ENCODE peak calls at places on chromosome 16, in eight cellular contexts. L is OCI-LY7, A is IMR-90, M is cardiac muscle cell, N is MG63, S is uterus, G is bronchial epithelial cell, P is keratinocyte. T is an unnamed sample. For H3K36me3, the result is how much of the 10 kb centered on the place peaks cover.

GRCh38 chr16:86011532-86011931 is 112.6 kb downstream of the IRF8 start:
- DNase-seq in A (no peak), M (no peak), N (no peak), S (no peak), P (no peak), G (no peak), L (no peak), T (no peak)

GRCh38 chr16:391885-392335 is 5.1 kb upstream of the NME4 start:
- DNase-seq in L (peak), A (peak), G (peak), N (peak), P (peak), S (peak), M (peak), T (peak)

GRCh38 chr16:61480250-61480649 is 556.0 kb downstream of the CDH8 start:
- DNase-seq in S (no peak), G (no peak), L (no peak), N (no peak), M (no peak), P (no peak), A (no peak), T (no peak)

GRCh38 chr16:58352690-58353089 is 39.6 kb upstream of the GINS3 start:
- DNase-seq in A (no peak), N (no peak), L (no peak), M (no peak), P (no peak), S (no peak), G (no peak), T (no peak)

GRCh38 chr16:87076950-87077749 is 240.0 kb downstream of the C16orf95 start:
- DNase-seq in P (peak), L (peak), N (peak), M (peak), G (peak), S (no peak), A (peak), T (no peak)

GRCh38 chr16:14302031-14302398 is 230.9 kb downstream of the MRTFB start:
- DNase-seq in P (no peak), A (peak), M (peak), G (peak), L (peak), S (peak), N (peak), T (no peak)

GRCh38 chr16:49557070-49557446 is 183.5 kb downstream of the C16orf78 start:
- DNase-seq in A (no peak), G (no peak), N (no peak), L (no peak), M (peak), S (no peak), P (no peak), T (no peak)

GRCh38 chr16:1983544-1984346 is at the start of gene GFER:
- DNase-seq in G (peak), P (no peak), L (peak), N (peak), A (peak), S (peak), M (peak), T (peak)

GRCh38 chr16:3861808-3862451 is 18.6 kb downstream of the CREBBP start:
- DNase-seq in A (peak), L (no peak), N (peak), S (no peak), G (no peak), M (peak), P (no peak), T (no peak)

GRCh38 chr16:49012961-49013726 is 268.5 kb downstream of the CBLN1 start:
- DNase-seq in M (no peak), A (no peak), S (peak), L (no peak), N (peak), P (no peak), G (no peak), T (no peak)

GRCh38 chr16:56029026-56029425 is 153.9 kb upstream of the CES5A start:
- DNase-seq in L (no peak), N (no peak), P (no peak), G (no peak), S (no peak), A (no peak), M (no peak), T (no peak)

GRCh38 chr16:28090646-28091377 is 27.3 kb upstream of the GSG1L start:
- DNase-seq in L (no peak), M (no peak), P (no peak), G (peak), A (peak), N (no peak), S (no peak), T (no peak)

GRCh38 chr16:49817754-49818507 is 38.0 kb downstream of the ZNF423 start:
- DNase-seq in G (no peak), A (no peak), P (no peak), M (no peak), S (no peak), N (no peak), L (no peak), T (no peak)

GRCh38 chr16:9258423-9259051 is 167.1 kb downstream of the HAPSTR1 start:
- DNase-seq in P (no peak), G (peak), A (peak), S (no peak), N (peak), L (peak), M (peak), T (no peak)

GRCh38 chr16:17299790-17300189 is 171.0 kb downstream of the XYLT1 start:
- DNase-seq in M (peak), L (no peak), N (no peak), G (no peak), S (no peak), P (no peak), A (no peak), T (no peak)

GRCh38 chr16:2009791-2010510 is at the start of gene ZNF598:
- DNase-seq in N (peak), A (peak), P (no peak), M (peak), S (peak), G (peak), L (peak), T (peak)

GRCh38 chr16:27070776-27071175 is 4.0 kb downstream of the C16orf82 start:
- DNase-seq in P (no peak), N (no peak), M (no peak), G (no peak), L (no peak), S (no peak), A (no peak), T (no peak)

GRCh38 chr16:83969771-83970429 is 1.9 kb downstream of the NECAB2 start:
- DNase-seq in A (no peak), M (no peak), L (no peak), G (no peak), P (no peak), S (no peak), N (no peak), T (no peak)

GRCh38 chr16:8849411-8850011 is 19.3 kb downstream of the CARHSP1 start:
- DNase-seq in L (no peak), A (no peak), N (no peak), M (no peak), S (peak), P (no peak), G (no peak), T (no peak)

GRCh38 chr16:14490281-14490680 is 139.8 kb downstream of the PARN start:
- DNase-seq in S (no peak), G (no peak), A (no peak), N (no peak), L (no peak), M (no peak), P (no peak), T (no peak)

GRCh38 chr16:424033-424622 is 1.3 kb upstream of the RAB11FIP3 start:
- DNase-seq in L (no peak), S (peak), N (peak), G (peak), M (no peak), A (peak), P (peak), T (no peak)

GRCh38 chr16:3356118-3356517 is 429 bp downstream of the OR2C1 start:
- DNase-seq in L (no peak), S (no peak), N (no peak), P (no peak), G (no peak), M (no peak), A (no peak), T (no peak)

GRCh38 chr16:26709175-26709574 is 357.6 kb upstream of the C16orf82 start:
- DNase-seq in N (no peak), G (no peak), A (no peak), M (no peak), P (no peak), L (peak), S (no peak), T (no peak)

GRCh38 chr16:75446416-75446815 is 13.1 kb upstream of the CFDP1 start:
- DNase-seq in P (no peak), M (no peak), N (no peak), L (no peak), G (no peak), S (no peak), A (no peak), T (no peak)

GRCh38 chr16:87127061-87127765 is 190.0 kb downstream of the C16orf95 start:
- DNase-seq in M (no peak), P (no peak), L (no peak), A (peak), G (no peak), N (no peak), S (no peak), T (no peak)

GRCh38 chr16:28321700-28322411 is 29.5 kb downstream of the SBK1 start:
- DNase-seq in S (no peak), M (peak), N (peak), L (peak), A (peak), G (peak), P (no peak), T (peak)

GRCh38 chr16:67145746-67146145 is 5.1 kb downstream of the B3GNT9 start:
- DNase-seq in A (no peak), S (no peak), P (no peak), M (no peak), L (no peak), G (no peak), N (no peak), T (no peak)
- H3K36me3 ChIP-seq in A (half or more), S (under half), P (half or more), M (under half), L (half or more), G (under half), N (under half), T (under half)

GRCh38 chr16:89297156-89297869 is 79.8 kb downstream of the ZNF778 start:
- DNase-seq in N (no peak), A (no peak), G (no peak), S (no peak), L (no peak), M (no peak), P (no peak), T (no peak)
- H3K36me3 ChIP-seq in N (under half), A (under half), G (under half), S (under half), L (under half), M (under half), P (under half), T (under half)

GRCh38 chr16:79217375-79218011 is 383.0 kb downstream of the MAF start:
- DNase-seq in M (no peak), N (no peak), A (no peak), P (no peak), L (no peak), S (no peak), G (peak), T (peak)
- H3K36me3 ChIP-seq in M (under half), N (under half), A (under half), P (under half), L (under half), S (under half), G (under half), T (under half)

DNA sequence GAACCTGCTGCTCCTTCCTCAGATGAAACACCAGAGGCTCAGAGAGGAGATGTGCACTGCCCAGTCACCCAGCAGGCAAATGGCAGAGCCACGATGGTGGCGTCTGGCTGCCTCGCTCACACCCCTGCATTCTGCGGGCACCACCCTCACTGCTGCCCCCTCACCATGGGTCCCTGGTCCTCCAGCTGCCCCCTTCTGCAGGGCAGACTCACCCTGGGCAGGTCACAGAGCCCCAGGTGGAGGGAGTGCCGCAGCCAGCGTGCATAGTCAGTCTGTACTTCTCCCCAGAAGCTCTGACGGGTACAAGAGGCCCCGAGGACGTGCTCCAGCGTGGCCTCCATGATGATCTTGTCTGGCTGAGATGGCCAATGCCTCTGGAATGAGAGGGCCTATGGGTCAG is 52.9 kb downstream of the RMI2 start:
- DNase-seq in P (no peak), N (no peak), M (no peak), G (no peak), S (no peak), L (no peak), A (no peak), T (no peak)
- H3K36me3 ChIP-seq in P (under half), N (under half), M (under half), G (under half), S (under half), L (under half), A (under half), T (under half)

DNA sequence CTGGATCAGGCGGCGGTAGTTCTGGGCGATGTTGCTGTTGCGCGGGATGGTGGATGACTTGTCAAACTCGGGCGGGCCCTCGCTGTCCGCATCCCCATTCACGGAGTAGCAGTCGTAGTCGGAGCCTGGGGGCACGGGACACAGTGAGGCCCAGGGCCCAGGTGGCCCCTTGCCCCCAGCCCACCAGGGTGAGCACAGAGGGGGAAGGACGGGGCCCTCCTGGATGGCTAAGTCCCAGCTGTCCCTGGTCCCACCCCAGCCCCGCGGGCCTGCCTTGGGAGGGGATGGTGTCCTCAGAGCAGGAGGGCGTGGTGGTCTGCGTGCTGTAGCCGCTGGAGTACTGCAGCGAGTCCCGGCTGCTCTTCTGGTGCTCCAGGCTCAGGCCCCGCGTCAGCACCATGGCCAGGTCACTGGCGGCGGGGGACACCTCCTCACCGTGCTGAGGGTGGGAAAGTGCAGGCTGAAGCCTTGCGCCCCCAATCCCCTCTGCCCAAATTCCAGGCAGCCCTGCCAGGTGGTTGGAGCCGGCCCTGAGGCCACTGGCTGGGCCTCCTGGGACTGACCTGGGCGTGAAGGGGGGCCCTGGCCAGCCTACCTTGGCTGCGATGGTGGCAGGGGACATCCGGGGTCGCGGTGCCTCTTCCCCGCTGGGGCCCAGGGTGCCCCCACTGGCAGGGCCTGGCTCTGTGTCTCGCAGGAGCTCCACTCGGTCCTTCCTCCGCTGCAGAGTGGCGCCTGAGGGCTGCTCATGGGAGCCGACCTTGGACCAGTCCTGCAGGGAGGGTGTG is 18.2 kb downstream of the IL34 start:
- DNase-seq in P (no peak), S (no peak), L (no peak), N (no peak), G (no peak), A (no peak), M (no peak), T (no peak)
- H3K36me3 ChIP-seq in P (under half), S (under half), L (under half), N (under half), G (under half), A (half or more), M (under half), T (under half)

GRCh38 chr16:82199209-82199608 is 29.2 kb upstream of the MPHOSPH6 start:
- DNase-seq in A (no peak), S (no peak), G (no peak), M (no peak), L (no peak), N (no peak), P (no peak), T (no peak)

GRCh38 chr16:82201906-82202305 is 31.9 kb upstream of the MPHOSPH6 start:
- DNase-seq in N (no peak), L (no peak), P (no peak), S (peak), G (no peak), A (no peak), M (no peak), T (no peak)

GRCh38 chr16:82195917-82196494 is 26.0 kb upstream of the MPHOSPH6 start:
- DNase-seq in A (no peak), G (no peak), P (no peak), N (no peak), M (no peak), S (no peak), L (no peak), T (no peak)

GRCh38 chr16:82194076-82194475 is 24.1 kb upstream of the MPHOSPH6 start:
- DNase-seq in G (no peak), A (no peak), L (no peak), M (no peak), P (no peak), S (no peak), N (no peak), T (no peak)

GRCh38 chr16:82197540-82198240 is 27.7 kb upstream of the MPHOSPH6 start:
- DNase-seq in S (peak), A (no peak), N (no peak), P (peak), G (peak), L (no peak), M (no peak), T (no peak)
- H3K36me3 ChIP-seq in S (under half), A (under half), N (under half), P (under half), G (under half), L (under half), M (under half), T (under half)

GRCh38 chr16:15593235-15593634 is 49.7 kb downstream of the MARF1 start:
- DNase-seq in S (no peak), M (no peak), P (no peak), N (no peak), A (no peak), L (no peak), G (no peak), T (no peak)

GRCh38 chr16:15598648-15599190 is 44.2 kb downstream of the MARF1 start:
- DNase-seq in L (no peak), G (no peak), M (no peak), P (no peak), S (no peak), N (no peak), A (no peak), T (no peak)

GRCh38 chr16:15597822-15598647 is 44.9 kb downstream of the MARF1 start:
- DNase-seq in M (no peak), N (no peak), A (no peak), P (no peak), S (no peak), G (no peak), L (no peak), T (no peak)

GRCh38 chr16:15599303-15600070 is 43.5 kb downstream of the MARF1 start:
- DNase-seq in L (no peak), N (no peak), A (no peak), G (no peak), P (no peak), S (no peak), M (no peak), T (no peak)

GRCh38 chr16:15597135-15597534 is 45.8 kb downstream of the MARF1 start:
- DNase-seq in G (no peak), P (no peak), L (no peak), A (no peak), M (no peak), S (no peak), N (no peak), T (no peak)
- H3K36me3 ChIP-seq in G (under half), P (under half), L (half or more), A (half or more), M (under half), S (under half), N (half or more), T (half or more)

T was measured in CD4-positive, alpha-beta memory T cell.